ENCODE peak calls at places on chromosomes 12 and 14, in seven cellular contexts. One of them, this sample, is unnamed.

GRCh38 chr12:132264086-132265010 is 65.0 kb downstream of the GALNT9 start:
- DNase-seq in K562: no peak
- DNase-seq in AG09319: no peak
- DNase-seq in transverse colon: no peak
- DNase-seq in cardiac fibroblast: no peak
- DNase-seq in fibroblast of lung: no peak
- DNase-seq in H9: no peak
- DNase-seq in this sample: no peak

GRCh38 chr12:121379945-121380344 is 20.0 kb upstream of the RNF34 start:
- DNase-seq in fibroblast of lung: no peak
- DNase-seq in cardiac fibroblast: no peak
- DNase-seq in H9: no peak
- DNase-seq in transverse colon: no peak
- DNase-seq in K562: no peak
- DNase-seq in AG09319: no peak
- DNase-seq in this sample: no peak

GRCh38 chr14:91415794-91416743 is 1.6 kb downstream of the CCDC88C start:
- DNase-seq in cardiac fibroblast: no peak
- DNase-seq in AG09319: no peak
- DNase-seq in K562: no peak
- DNase-seq in H9: no peak
- DNase-seq in transverse colon: peak
- DNase-seq in fibroblast of lung: peak
- DNase-seq in this sample: no peak

GRCh38 chr12:6443361-6443983 is 1.3 kb upstream of the CD27 start:
- DNase-seq in H9: no peak
- DNase-seq in AG09319: no peak
- DNase-seq in cardiac fibroblast: no peak
- DNase-seq in K562: no peak
- DNase-seq in transverse colon: no peak
- DNase-seq in fibroblast of lung: no peak
- DNase-seq in this sample: no peak

GRCh38 chr14:74627071-74627470 is 15.0 kb upstream of the LTBP2 start:
- DNase-seq in fibroblast of lung: no peak
- DNase-seq in H9: no peak
- DNase-seq in AG09319: no peak
- DNase-seq in K562: no peak
- DNase-seq in cardiac fibroblast: no peak
- DNase-seq in transverse colon: no peak
- DNase-seq in this sample: no peak

GRCh38 chr12:38138225-38139221 is 178.1 kb upstream of the ALG10B start:
- DNase-seq in transverse colon: peak
- DNase-seq in fibroblast of lung: peak
- DNase-seq in AG09319: peak
- DNase-seq in K562: peak
- DNase-seq in cardiac fibroblast: peak
- DNase-seq in H9: peak
- DNase-seq in this sample: peak

GRCh38 chr14:65566820-65567522 is 154.4 kb downstream of the FUT8 start:
- DNase-seq in H9: no peak
- DNase-seq in fibroblast of lung: peak
- DNase-seq in cardiac fibroblast: no peak
- DNase-seq in K562: no peak
- DNase-seq in AG09319: no peak
- DNase-seq in transverse colon: no peak
- DNase-seq in this sample: peak

GRCh38 chr14:74571901-74572828 is 39.9 kb downstream of the LTBP2 start:
- DNase-seq in cardiac fibroblast: peak
- DNase-seq in AG09319: peak
- DNase-seq in K562: no peak
- DNase-seq in fibroblast of lung: peak
- DNase-seq in transverse colon: peak
- DNase-seq in H9: no peak
- DNase-seq in this sample: peak

GRCh38 chr14:57533214-57533613 is 39.6 kb upstream of the CCDC198 start:
- DNase-seq in fibroblast of lung: peak
- DNase-seq in AG09319: no peak
- DNase-seq in cardiac fibroblast: peak
- DNase-seq in H9: no peak
- DNase-seq in transverse colon: no peak
- DNase-seq in K562: peak
- DNase-seq in this sample: peak

GRCh38 chr12:40152783-40153383 is 47.0 kb upstream of the SLC2A13 start:
- DNase-seq in cardiac fibroblast: peak
- DNase-seq in AG09319: peak
- DNase-seq in K562: no peak
- DNase-seq in fibroblast of lung: peak
- DNase-seq in H9: no peak
- DNase-seq in transverse colon: peak
- DNase-seq in this sample: peak

GRCh38 chr12:89857652-89858274 is 149.1 kb upstream of the ATP2B1 start:
- DNase-seq in H9: no peak
- DNase-seq in transverse colon: no peak
- DNase-seq in cardiac fibroblast: no peak
- DNase-seq in K562: no peak
- DNase-seq in AG09319: no peak
- DNase-seq in fibroblast of lung: no peak
- DNase-seq in this sample: no peak

GRCh38 chr14:36524220-36524837 is 4.3 kb upstream of the NKX2-1 start:
- DNase-seq in cardiac fibroblast: no peak
- DNase-seq in K562: no peak
- DNase-seq in transverse colon: no peak
- DNase-seq in H9: peak
- DNase-seq in AG09319: no peak
- DNase-seq in fibroblast of lung: no peak
- DNase-seq in this sample: no peak
- TF ChIP-seq CTCF in cardiac fibroblast: no peak
- TF ChIP-seq CTCF in K562: peak
- TF ChIP-seq CTCF in transverse colon: no peak
- TF ChIP-seq CTCF in H9: peak
- TF ChIP-seq CTCF in AG09319: no peak
- TF ChIP-seq CTCF in fibroblast of lung: no peak
- TF ChIP-seq CTCF in this sample: no peak

DNA sequence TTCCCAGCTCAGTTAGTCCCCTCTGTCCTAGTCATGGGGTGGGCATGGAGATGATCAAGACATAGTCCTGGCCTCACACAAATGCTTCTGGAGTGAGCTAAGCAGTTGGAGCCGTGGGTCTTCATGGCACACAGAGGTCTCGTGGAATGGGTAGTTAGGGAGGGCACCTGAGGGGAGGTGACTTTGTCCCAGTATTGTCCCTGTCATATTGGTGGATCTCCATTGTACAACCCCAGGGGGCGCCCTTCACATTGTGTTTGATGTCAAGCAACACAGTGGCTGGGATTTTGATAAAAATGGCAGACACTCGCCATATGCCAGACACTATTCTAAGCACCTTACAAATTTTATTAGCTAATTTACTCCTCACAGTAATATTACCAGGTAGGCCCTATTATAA is 175.4 kb upstream of the LHX5 start:
- DNase-seq in fibroblast of lung: no peak
- DNase-seq in H9: no peak
- DNase-seq in AG09319: no peak
- DNase-seq in K562: no peak
- DNase-seq in cardiac fibroblast: no peak
- DNase-seq in transverse colon: no peak
- DNase-seq in this sample: no peak
- TF ChIP-seq CTCF in fibroblast of lung: no peak
- TF ChIP-seq CTCF in H9: peak
- TF ChIP-seq CTCF in AG09319: no peak
- TF ChIP-seq CTCF in K562: peak
- TF ChIP-seq CTCF in cardiac fibroblast: no peak
- TF ChIP-seq CTCF in transverse colon: no peak
- TF ChIP-seq CTCF in this sample: no peak

DNA sequence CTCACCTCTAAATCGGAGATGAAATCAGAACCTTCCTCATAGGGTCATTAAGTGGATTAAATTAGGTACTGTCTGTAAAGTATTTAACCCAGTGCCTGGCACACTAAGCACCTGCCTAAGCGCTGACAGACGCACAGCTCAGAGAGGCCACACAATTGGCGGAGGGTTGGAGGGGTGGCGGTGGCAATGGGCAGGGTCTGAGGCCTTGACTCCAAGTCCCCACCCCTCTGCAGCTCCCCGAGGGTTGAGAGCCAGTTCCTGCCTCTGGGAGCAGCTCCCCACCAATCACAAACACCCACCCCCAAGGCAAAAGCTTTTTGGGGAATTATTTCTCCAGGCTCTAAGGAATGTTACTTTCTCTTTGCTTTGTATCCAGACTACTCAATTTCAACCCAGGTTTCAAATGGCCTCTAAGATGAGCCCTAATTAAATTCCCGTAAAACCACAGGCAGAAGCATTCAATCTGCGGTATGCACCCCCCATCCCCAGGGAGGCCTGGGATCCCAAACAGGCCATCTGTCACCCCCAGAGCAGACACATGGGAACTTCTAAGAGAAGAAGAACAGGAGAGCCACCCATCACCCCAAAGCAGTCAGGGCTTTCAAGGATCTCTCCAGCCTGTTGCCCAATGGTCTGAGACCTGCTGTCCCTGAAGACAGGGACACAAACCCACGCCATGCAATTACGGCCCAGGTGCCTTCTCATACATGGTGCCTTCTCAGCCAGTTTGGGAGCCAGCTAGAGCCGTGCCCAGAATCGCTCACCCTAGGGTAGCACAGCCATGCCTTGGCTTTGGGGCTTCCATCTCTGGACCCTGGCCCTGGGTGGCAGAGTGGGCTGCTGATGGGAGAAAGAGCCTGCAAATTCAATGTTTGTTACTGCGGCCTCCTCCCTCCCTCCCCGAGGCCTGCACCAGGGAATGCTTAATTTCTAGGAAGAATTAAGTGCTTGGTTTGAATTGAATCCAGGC is 66.1 kb downstream of the CHGA start:
- DNase-seq in AG09319: no peak
- DNase-seq in transverse colon: no peak
- DNase-seq in fibroblast of lung: no peak
- DNase-seq in cardiac fibroblast: no peak
- DNase-seq in H9: no peak
- DNase-seq in K562: no peak
- DNase-seq in this sample: no peak
- TF ChIP-seq CTCF in AG09319: no peak
- TF ChIP-seq CTCF in transverse colon: no peak
- TF ChIP-seq CTCF in fibroblast of lung: no peak
- TF ChIP-seq CTCF in cardiac fibroblast: no peak
- TF ChIP-seq CTCF in H9: no peak
- TF ChIP-seq CTCF in K562: no peak
- TF ChIP-seq CTCF in this sample: no peak

GRCh38 chr12:131007031-131007793 is 53.5 kb downstream of the ADGRD1 start:
- DNase-seq in H9: no peak
- DNase-seq in transverse colon: peak
- DNase-seq in cardiac fibroblast: no peak
- DNase-seq in AG09319: no peak
- DNase-seq in K562: no peak
- DNase-seq in fibroblast of lung: no peak
- DNase-seq in this sample: no peak

GRCh38 chr12:131006036-131006735 is 52.5 kb downstream of the ADGRD1 start:
- DNase-seq in AG09319: no peak
- DNase-seq in cardiac fibroblast: no peak
- DNase-seq in transverse colon: no peak
- DNase-seq in H9: no peak
- DNase-seq in fibroblast of lung: no peak
- DNase-seq in K562: no peak
- DNase-seq in this sample: no peak

GRCh38 chr12:131003676-131004075 is 50.0 kb downstream of the ADGRD1 start:
- DNase-seq in transverse colon: no peak
- DNase-seq in cardiac fibroblast: no peak
- DNase-seq in AG09319: no peak
- DNase-seq in fibroblast of lung: no peak
- DNase-seq in K562: no peak
- DNase-seq in H9: no peak
- DNase-seq in this sample: no peak

GRCh38 chr12:131004166-131004565 is 50.5 kb downstream of the ADGRD1 start:
- DNase-seq in H9: no peak
- DNase-seq in transverse colon: no peak
- DNase-seq in fibroblast of lung: no peak
- DNase-seq in K562: no peak
- DNase-seq in AG09319: no peak
- DNase-seq in cardiac fibroblast: no peak
- DNase-seq in this sample: no peak

GRCh38 chr12:131005161-131006035 is 51.7 kb downstream of the ADGRD1 start:
- DNase-seq in K562: no peak
- DNase-seq in transverse colon: no peak
- DNase-seq in H9: no peak
- DNase-seq in fibroblast of lung: no peak
- DNase-seq in cardiac fibroblast: no peak
- DNase-seq in AG09319: no peak
- DNase-seq in this sample: no peak
- TF ChIP-seq CTCF in K562: no peak
- TF ChIP-seq CTCF in transverse colon: no peak
- TF ChIP-seq CTCF in H9: no peak
- TF ChIP-seq CTCF in fibroblast of lung: no peak
- TF ChIP-seq CTCF in cardiac fibroblast: no peak
- TF ChIP-seq CTCF in AG09319: no peak
- TF ChIP-seq CTCF in this sample: no peak

GRCh38 chr12:87847147-87847546 is 182.1 kb downstream of the C12orf50 start:
- DNase-seq in K562: no peak
- DNase-seq in H9: peak
- DNase-seq in cardiac fibroblast: no peak
- DNase-seq in AG09319: no peak
- DNase-seq in fibroblast of lung: no peak
- DNase-seq in transverse colon: no peak
- DNase-seq in this sample: no peak

GRCh38 chr12:87849074-87849473 is 180.1 kb downstream of the C12orf50 start:
- DNase-seq in H9: no peak
- DNase-seq in transverse colon: no peak
- DNase-seq in K562: no peak
- DNase-seq in AG09319: no peak
- DNase-seq in fibroblast of lung: no peak
- DNase-seq in cardiac fibroblast: no peak
- DNase-seq in this sample: no peak

GRCh38 chr12:87845995-87846483 is 183.2 kb downstream of the C12orf50 start:
- DNase-seq in fibroblast of lung: no peak
- DNase-seq in K562: no peak
- DNase-seq in H9: no peak
- DNase-seq in cardiac fibroblast: no peak
- DNase-seq in AG09319: no peak
- DNase-seq in transverse colon: no peak
- DNase-seq in this sample: no peak

GRCh38 chr12:87853448-87854003 is 175.7 kb downstream of the C12orf50 start:
- DNase-seq in H9: peak
- DNase-seq in transverse colon: no peak
- DNase-seq in AG09319: no peak
- DNase-seq in cardiac fibroblast: no peak
- DNase-seq in fibroblast of lung: no peak
- DNase-seq in K562: no peak
- DNase-seq in this sample: no peak

GRCh38 chr12:87848248-87848868 is 180.8 kb downstream of the C12orf50 start:
- DNase-seq in AG09319: peak
- DNase-seq in K562: peak
- DNase-seq in fibroblast of lung: peak
- DNase-seq in H9: no peak
- DNase-seq in cardiac fibroblast: peak
- DNase-seq in transverse colon: no peak
- DNase-seq in this sample: peak
- TF ChIP-seq CTCF in AG09319: peak
- TF ChIP-seq CTCF in K562: no peak
- TF ChIP-seq CTCF in fibroblast of lung: peak
- TF ChIP-seq CTCF in H9: peak
- TF ChIP-seq CTCF in cardiac fibroblast: peak
- TF ChIP-seq CTCF in transverse colon: peak
- TF ChIP-seq CTCF in this sample: peak

DNA sequence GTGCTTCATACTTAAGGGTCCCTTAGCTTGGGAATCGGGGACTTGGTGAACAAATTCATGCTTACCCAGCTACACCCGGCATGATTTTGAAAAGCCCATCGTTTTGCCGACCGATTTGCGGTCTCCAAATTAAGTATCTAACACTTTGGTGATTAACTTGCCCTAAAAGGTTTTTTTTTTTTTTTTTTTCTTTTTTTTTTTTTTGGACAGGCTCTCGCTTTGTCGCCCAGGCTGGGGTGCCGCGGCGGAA is 843 bp upstream of the HSP90AA1 start:
- DNase-seq in fibroblast of lung: no peak
- DNase-seq in AG09319: no peak
- DNase-seq in transverse colon: no peak
- DNase-seq in K562: no peak
- DNase-seq in cardiac fibroblast: no peak
- DNase-seq in H9: no peak
- DNase-seq in this sample: no peak
- TF ChIP-seq CTCF in fibroblast of lung: peak
- TF ChIP-seq CTCF in AG09319: no peak
- TF ChIP-seq CTCF in transverse colon: peak
- TF ChIP-seq CTCF in K562: no peak
- TF ChIP-seq CTCF in cardiac fibroblast: no peak
- TF ChIP-seq CTCF in H9: no peak
- TF ChIP-seq CTCF in this sample: no peak